ENCODE peak calls at places on chromosome 12, in four cellular contexts. Q, K, V and U are unnamed samples.
A peak's percentile ranks its signal among the peaks of the same experiment; 100 is the strongest.

GRCh38 chr12:42482086-42482819 is 107.3 kb downstream of the PRICKLE1 start:
- DNase-seq in Q (peak; percentile 56), K (peak; percentile 75), V (peak; percentile 66), U (no peak)

GRCh38 chr12:126454581-126454980 is 1389.3 kb downstream of the AACS start:
- DNase-seq in Q (no peak), K (no peak), V (no peak), U (no peak)

GRCh38 chr12:5012337-5012736 is 31.3 kb upstream of the KCNA5 start:
- DNase-seq in Q (no peak), K (peak; percentile 46), V (peak; percentile 33), U (no peak)

GRCh38 chr12:62621239-62621638 is 154.6 kb downstream of the MON2 start:
- DNase-seq in Q (no peak), K (no peak), V (no peak), U (no peak)

GRCh38 chr12:1619599-1619998 is 9.4 kb upstream of the WNT5B start:
- DNase-seq in Q (no peak), K (peak; percentile 54), V (peak; percentile 53), U (no peak)

GRCh38 chr12:110858848-110859247 is 12.1 kb downstream of the CCDC63 start:
- DNase-seq in Q (no peak), K (no peak), V (no peak), U (no peak)

GRCh38 chr12:125687403-125687802 is 622.2 kb downstream of the AACS start:
- DNase-seq in Q (no peak), K (no peak), V (no peak), U (no peak)

GRCh38 chr12:57545809-57546437 is 1.1 kb downstream of the DCTN2 start:
- DNase-seq in Q (peak; percentile 12), K (no peak), V (no peak), U (no peak)

GRCh38 chr12:124520896-124521295 is 46.5 kb downstream of the NCOR2 start:
- DNase-seq in Q (no peak), K (no peak), V (no peak), U (no peak)

GRCh38 chr12:89162704-89163261 is 189.5 kb downstream of the DUSP6 start:
- DNase-seq in Q (peak; percentile 99), K (peak; percentile 31), V (no peak), U (peak; percentile 47)

GRCh38 chr12:92363295-92364146 is 217.9 kb upstream of the BTG1 start:
- DNase-seq in Q (peak; percentile 4), K (peak; percentile 31), V (peak; percentile 36), U (no peak)

GRCh38 chr12:31321565-31322228 is 4.3 kb downstream of the SINHCAF start:
- DNase-seq in Q (peak; percentile 62), K (no peak), V (no peak), U (no peak)

GRCh38 chr12:31315779-31316465 is 10.0 kb downstream of the SINHCAF start:
- DNase-seq in Q (no peak), K (no peak), V (no peak), U (no peak)

GRCh38 chr12:31316964-31317363 is 9.0 kb downstream of the SINHCAF start:
- DNase-seq in Q (no peak), K (no peak), V (no peak), U (no peak)

GRCh38 chr12:31317471-31318397 is 8.2 kb downstream of the SINHCAF start:
- DNase-seq in Q (no peak), K (no peak), V (no peak), U (peak; percentile 47)

GRCh38 chr12:31318870-31319269 is 7.1 kb downstream of the SINHCAF start:
- DNase-seq in Q (no peak), K (no peak), V (no peak), U (no peak)
- H3K4me1 ChIP-seq in Q (peaks cover 4% of the 10 kb centered on the region), K (peaks cover 29% of the 10 kb centered on the region), V (peaks cover 26% of the 10 kb centered on the region), U (peaks cover 24% of the 10 kb centered on the region)

GRCh38 chr12:12372946-12373722 is 16.3 kb downstream of the BORCS5 start:
- DNase-seq in Q (no peak), K (no peak), V (no peak), U (no peak)
- H3K27ac ChIP-seq in Q (no peak overlapping the region), K (no peak overlapping the region), V (no peak overlapping the region), U (no peak overlapping the region)

DNA sequence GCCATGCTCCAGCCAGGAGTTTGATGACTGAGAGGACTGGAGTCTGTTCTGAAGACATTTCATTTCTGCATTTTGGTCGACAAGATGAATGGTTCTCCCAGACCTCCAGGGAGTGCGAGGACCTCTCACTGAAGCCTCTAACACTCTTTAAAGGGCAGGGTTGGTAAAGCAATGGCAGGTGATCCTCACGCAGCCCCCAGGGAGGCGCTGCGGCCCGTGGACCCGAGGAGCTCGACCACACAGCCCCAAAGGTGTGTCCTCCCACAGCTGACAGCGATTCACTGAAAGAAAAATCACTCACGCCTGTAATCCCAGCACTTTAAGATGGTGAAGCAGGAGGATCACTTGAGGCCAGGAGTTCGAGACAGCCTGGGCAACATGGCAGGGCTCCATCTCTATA is 183.8 kb upstream of the SFSWAP start:
- DNase-seq in Q (no peak), K (no peak), V (no peak), U (no peak)
- H3K9me3 ChIP-seq in Q (peaks cover 27% of the 10 kb centered on the region), K (no peaks in the 10 kb centered on the region), V (no peaks in the 10 kb centered on the region), U (no peaks in the 10 kb centered on the region)

DNA sequence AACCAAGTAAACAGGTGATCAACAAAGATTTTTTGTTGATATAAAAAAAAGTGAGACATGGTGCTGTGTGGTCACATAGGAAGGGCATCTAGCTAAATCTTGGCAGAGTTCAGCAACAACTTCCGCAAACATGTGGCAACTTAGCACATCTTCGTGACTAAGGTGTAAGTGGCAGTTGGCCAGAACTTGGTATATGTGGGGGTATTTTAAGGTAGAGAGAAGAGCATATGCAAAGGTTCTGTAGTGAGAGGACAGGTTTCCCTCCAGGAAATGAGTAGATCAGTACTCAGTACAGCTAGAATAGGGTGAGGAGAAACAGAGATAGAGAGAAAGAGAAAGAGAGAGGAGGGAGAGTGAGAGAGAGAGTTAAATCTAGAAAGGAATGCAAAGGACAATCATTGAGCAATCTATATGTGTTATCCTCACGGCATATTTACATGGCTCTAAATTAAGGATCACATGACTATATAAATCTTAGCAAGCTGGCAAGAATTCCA is 227.7 kb upstream of the HMGA2 start:
- DNase-seq in Q (peak; percentile 27), K (no peak), V (no peak), U (no peak)
- H3K4me1 ChIP-seq in Q (peaks cover 18% of the 10 kb centered on the region), K (peaks cover 15% of the 10 kb centered on the region), V (peaks cover 17% of the 10 kb centered on the region), U (peaks cover 16% of the 10 kb centered on the region)

GRCh38 chr12:102120886-102121285 is 903 bp downstream of the PARPBP start:
- DNase-seq in Q (peak; percentile 29), K (no peak), V (no peak), U (no peak)
- H3K27ac ChIP-seq in Q (peak overlapping the region; percentile 26), K (no peak overlapping the region), V (no peak overlapping the region), U (peak overlapping the region; percentile 72)

DNA sequence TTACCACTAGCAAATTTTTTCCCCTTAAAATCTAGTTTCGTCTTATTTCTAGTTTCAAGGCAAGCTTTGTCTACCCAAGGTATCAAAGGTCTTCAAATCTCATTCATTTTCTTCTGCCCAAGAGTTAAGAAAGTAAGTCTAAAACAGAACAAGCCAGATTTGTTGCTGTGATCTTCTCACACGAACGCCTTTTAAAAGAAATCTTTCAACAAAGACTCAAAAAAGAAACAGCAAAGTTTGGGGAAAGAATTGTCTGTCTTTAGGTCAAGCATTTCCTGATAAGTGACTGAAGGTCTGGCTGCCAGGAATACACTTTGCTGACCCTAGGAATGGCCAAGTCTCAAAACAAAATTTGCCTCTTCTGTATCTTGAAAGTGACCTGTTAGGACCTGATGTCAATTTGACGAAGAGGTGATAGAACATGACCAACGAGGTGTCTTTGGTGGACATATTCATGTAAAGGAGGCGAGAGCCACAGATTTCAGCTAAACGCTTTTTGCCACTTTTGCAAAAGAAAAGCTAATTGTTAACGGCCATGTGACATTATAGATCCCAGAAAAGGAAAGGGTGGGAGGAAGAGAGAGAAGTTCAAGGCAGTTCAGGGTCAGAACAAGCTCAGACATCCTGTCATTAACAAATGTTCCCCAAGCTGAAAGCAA is 1.7 kb downstream of the CDK17 start:
- DNase-seq in Q (peak; percentile 39), K (no peak), V (no peak), U (peak; percentile 43)
- H3K9me3 ChIP-seq in Q (no peaks in the 10 kb centered on the region), K (no peaks in the 10 kb centered on the region), V (no peaks in the 10 kb centered on the region), U (no peaks in the 10 kb centered on the region)

GRCh38 chr12:12543959-12544358 is 18.7 kb downstream of the DUSP16 start:
- DNase-seq in Q (no peak), K (no peak), V (no peak), U (no peak)
- H3K4me1 ChIP-seq in Q (peaks cover 2% of the 10 kb centered on the region), K (peaks cover 45% of the 10 kb centered on the region), V (peaks cover 9% of the 10 kb centered on the region), U (peaks cover 3% of the 10 kb centered on the region)